ENCODE peak calls at places on chromosomes 2 and 18, in ten cellular contexts. O is lower leg skin; F is effector memory CD8-positive, alpha-beta T cell; X is globus pallidus; I is NCI-H187; A is activated naive CD4-positive, alpha-beta T cell; W is stimulated activated naive CD8-positive, alpha-beta T cell treated with anti-CD3 and anti-CD28 coated beads, Interleukin-15, Interleukin-2, amounts not matched to agents 100 U/mL and 50 U/mL, for 24 hours; J is activated T-helper 9 cell treated with anti-CD3 and anti-CD28 coated beads, Interleukin-2, amount 50 U/mL, for 16 hours; E is NCI-H1105 treated with DMSO at 0.1 percent for 48 hours; G is astrocyte of the hippocampus. Z is an unnamed sample.

GRCh38 chr18:77086034-77086433 is 46.5 kb downstream of the MBP start:
- DNase-seq in O (no peak), F (no peak), X (no peak), I (no peak), A (no peak), W (no peak), J (no peak), E (no peak), G (peak), Z (no peak)

GRCh38 chr18:54255141-54255540 is 14.2 kb upstream of the POLI start:
- DNase-seq in O (no peak), F (no peak), X (no peak), I (no peak), A (no peak), W (no peak), J (no peak), E (peak), G (no peak), Z (no peak)

GRCh38 chr2:72278046-72278445 is 130.4 kb upstream of the CYP26B1 start:
- DNase-seq in O (no peak), F (no peak), X (no peak), I (no peak), A (no peak), W (no peak), J (no peak), E (no peak), G (peak), Z (no peak)

GRCh38 chr18:62209046-62209445 is 22.0 kb downstream of the RELCH start:
- DNase-seq in O (no peak), F (no peak), X (no peak), I (no peak), A (no peak), W (no peak), J (no peak), E (no peak), G (no peak), Z (no peak)

GRCh38 chr2:113080134-113080533 is 12.4 kb downstream of the IL1F10 start:
- DNase-seq in O (peak), F (no peak), X (no peak), I (no peak), A (peak), W (peak), J (peak), E (no peak), G (peak), Z (peak)

GRCh38 chr2:217835931-217836881 is 166.6 kb downstream of the TNS1 start:
- DNase-seq in O (peak), F (no peak), X (no peak), I (no peak), A (no peak), W (no peak), J (no peak), E (no peak), G (peak), Z (peak)

GRCh38 chr2:113240915-113241911 is 37.5 kb downstream of the PAX8 start:
- DNase-seq in O (peak), F (no peak), X (no peak), I (no peak), A (no peak), W (peak), J (peak), E (no peak), G (peak), Z (peak)

GRCh38 chr2:8534729-8535397 is 147.0 kb upstream of the ID2 start:
- DNase-seq in O (peak), F (no peak), X (peak), I (no peak), A (no peak), W (no peak), J (no peak), E (no peak), G (peak), Z (peak)

GRCh38 chr2:220246356-220246755 is 618.9 kb downstream of the SLC4A3 start:
- DNase-seq in O (no peak), F (no peak), X (no peak), I (no peak), A (no peak), W (no peak), J (no peak), E (no peak), G (no peak), Z (no peak)

GRCh38 chr18:13424377-13424776 is 205.8 kb downstream of the LDLRAD4 start:
- DNase-seq in O (no peak), F (no peak), X (no peak), I (no peak), A (no peak), W (no peak), J (no peak), E (no peak), G (no peak), Z (no peak)

GRCh38 chr2:202609381-202610145 is 25.2 kb upstream of the FAM117B start:
- DNase-seq in O (no peak), F (no peak), X (no peak), I (no peak), A (no peak), W (no peak), J (no peak), E (no peak), G (no peak), Z (no peak)

GRCh38 chr2:172282944-172283343 is 144.4 kb upstream of the ITGA6 start:
- DNase-seq in O (no peak), F (no peak), X (no peak), I (no peak), A (no peak), W (no peak), J (no peak), E (no peak), G (peak), Z (no peak)

GRCh38 chr2:169472249-169472648 is 7.0 kb upstream of the BBS5 start:
- DNase-seq in O (no peak), F (no peak), X (no peak), I (no peak), A (no peak), W (no peak), J (no peak), E (no peak), G (no peak), Z (no peak)

Z was measured in left kidney.